ENCODE peak calls at places on chromosomes 5 and 9, in eight cellular contexts. A, W, G, I, V, M, Y and X are unnamed samples.
A peak's percentile ranks its signal among the peaks of the same experiment; 100 is the strongest.

GRCh38 chr5:59506285-59506877 is 387.1 kb downstream of the PDE4D start:
- DNase-seq in I (no peak), W (no peak), G (no peak), A (peak; percentile 44), M (no peak), V (no peak), Y (no peak), X (peak; percentile 56)

GRCh38 chr9:129838707-129839259 is 3.5 kb downstream of the USP20 start:
- DNase-seq in I (peak; percentile 50), G (no peak), W (no peak), M (no peak), V (no peak), A (peak; percentile 91), Y (no peak), X (peak; percentile 94)

GRCh38 chr5:135317286-135317685 is 81.7 kb downstream of the MACROH2A1 start:
- DNase-seq in A (no peak), V (no peak), I (no peak), Y (peak; percentile 4), W (no peak), G (no peak), M (no peak), X (no peak)

GRCh38 chr9:84863372-84863771 is 193.8 kb downstream of the NTRK2 start:
- DNase-seq in M (no peak), G (no peak), I (no peak), Y (no peak), V (no peak), W (no peak), A (no peak), X (no peak)

GRCh38 chr9:97593960-97594359 is 39.2 kb downstream of the TSTD2 start:
- DNase-seq in V (no peak), W (no peak), A (no peak), I (no peak), Y (no peak), M (no peak), G (no peak), X (no peak)

GRCh38 chr9:106860731-106861584 is 2.0 kb upstream of the ZNF462 start:
- DNase-seq in W (peak; percentile 81), I (no peak), M (no peak), A (peak; percentile 55), G (peak; percentile 46), Y (peak; percentile 41), V (peak; percentile 42), X (no peak)

GRCh38 chr5:35339006-35339405 is 108.7 kb upstream of the PRLR start:
- DNase-seq in A (no peak), Y (no peak), M (no peak), I (no peak), V (no peak), W (no peak), G (no peak), X (no peak)

GRCh38 chr9:104774831-104775573 is 11.1 kb downstream of the NIPSNAP3B start:
- DNase-seq in M (peak; percentile 58), Y (no peak), W (no peak), G (no peak), V (no peak), I (no peak), A (no peak), X (no peak)

GRCh38 chr9:99050292-99050911 is 54.5 kb upstream of the TGFBR1 start:
- DNase-seq in M (no peak), I (no peak), G (no peak), V (no peak), W (no peak), Y (no peak), A (peak; percentile 86), X (peak; percentile 68)

GRCh38 chr5:88550736-88551135 is 282.1 kb upstream of the TMEM161B start:
- DNase-seq in M (no peak), I (no peak), V (no peak), G (no peak), Y (no peak), A (no peak), W (no peak), X (no peak)

GRCh38 chr5:10485142-10485795 is 43.6 kb downstream of the ROPN1L start:
- DNase-seq in A (no peak), Y (no peak), G (peak; percentile 21), W (no peak), M (no peak), V (peak; percentile 65), I (peak; percentile 94), X (peak; percentile 90)

GRCh38 chr5:170314696-170315095 is 17.1 kb upstream of the LCP2 start:
- DNase-seq in Y (no peak), A (no peak), G (no peak), I (no peak), M (no peak), W (no peak), V (no peak), X (no peak)

GRCh38 chr5:55440188-55440646 is 94.5 kb downstream of the PLPP1 start:
- DNase-seq in I (no peak), M (peak; percentile 13), W (no peak), V (no peak), Y (peak; percentile 48), G (no peak), A (no peak), X (peak; percentile 83)

GRCh38 chr9:26012797-26013594 is 334.8 kb upstream of the TUSC1 start:
- DNase-seq in A (peak; percentile 85), W (no peak), I (no peak), V (no peak), M (no peak), Y (no peak), G (no peak), X (peak; percentile 15)

GRCh38 chr5:138640138-138640537 is 64.9 kb upstream of the HSPA9 start:
- DNase-seq in Y (no peak), I (no peak), V (no peak), M (no peak), G (no peak), W (no peak), A (no peak), X (no peak)

GRCh38 chr9:125755340-125755739 is 8.2 kb downstream of the PBX3 start:
- DNase-seq in G (no peak), A (no peak), V (no peak), W (no peak), Y (no peak), M (no peak), I (no peak), X (no peak)

GRCh38 chr5:68343421-68343826 is 127.9 kb downstream of the PIK3R1 start:
- DNase-seq in A (peak; percentile 56), M (peak; percentile 39), W (no peak), Y (peak; percentile 87), I (peak; percentile 30), G (no peak), V (peak; percentile 18), X (peak; percentile 94)

GRCh38 chr9:111696796-111697195 is 35.4 kb downstream of the GNG10 start:
- DNase-seq in W (no peak), G (no peak), V (no peak), Y (no peak), I (no peak), M (no peak), A (no peak), X (no peak)

GRCh38 chr9:111691686-111692329 is 30.4 kb downstream of the GNG10 start:
- DNase-seq in I (peak; percentile 4), A (peak; percentile 58), M (peak; percentile 20), G (no peak), W (no peak), V (no peak), Y (no peak), X (peak; percentile 62)
- TF ChIP-seq CTCF in I (peak; percentile 55), A (peak; percentile 63), M (no peak), G (no peak), W (peak; percentile 5), V (peak; percentile 31), Y (no peak), X (peak; percentile 48)

GRCh38 chr9:134364391-134365114 is 38.3 kb downstream of the RXRA start:
- DNase-seq in G (no peak), V (no peak), Y (no peak), M (peak; percentile 61), A (no peak), W (no peak), I (no peak), X (no peak)
- TF ChIP-seq CTCF in G (no peak), V (peak; percentile 36), Y (no peak), M (no peak), A (peak; percentile 19), W (peak; percentile 5), I (no peak), X (no peak)

GRCh38 chr5:126168785-126169184 is 254.4 kb upstream of the GRAMD2B start:
- DNase-seq in V (no peak), Y (no peak), W (no peak), A (no peak), I (no peak), G (no peak), M (no peak), X (no peak)

GRCh38 chr5:126166368-126166767 is 256.8 kb upstream of the GRAMD2B start:
- DNase-seq in M (no peak), A (no peak), V (no peak), I (no peak), G (no peak), W (no peak), Y (no peak), X (no peak)

GRCh38 chr5:126172812-126173211 is 250.4 kb upstream of the GRAMD2B start:
- DNase-seq in I (no peak), W (no peak), V (no peak), Y (no peak), M (no peak), G (no peak), A (no peak), X (no peak)

GRCh38 chr5:126171916-126172315 is 251.3 kb upstream of the GRAMD2B start:
- DNase-seq in Y (no peak), A (no peak), I (no peak), M (no peak), W (no peak), V (no peak), G (no peak), X (no peak)
- TF ChIP-seq CTCF in Y (no peak), A (no peak), I (no peak), M (no peak), W (no peak), V (no peak), G (no peak), X (no peak)

DNA sequence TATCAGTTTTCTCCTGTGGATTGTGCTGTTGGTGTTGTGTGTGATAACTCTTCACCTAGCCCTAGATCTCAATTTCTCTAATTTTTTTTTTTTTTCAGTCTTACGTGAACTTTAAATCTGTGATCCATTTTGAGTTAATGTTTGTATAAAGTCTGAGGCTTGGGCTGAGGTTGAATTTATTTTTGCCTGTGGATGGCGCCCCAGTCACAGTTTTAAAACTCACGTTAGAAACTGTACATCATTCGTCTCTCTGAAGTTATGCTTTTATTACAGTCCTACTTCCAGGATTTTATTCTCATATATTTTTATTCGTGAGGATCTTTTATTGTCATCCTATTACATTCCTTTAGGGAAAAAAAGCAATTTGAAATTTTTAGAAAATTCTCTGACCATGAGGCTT is 103.1 kb downstream of the EHMT1 start:
- DNase-seq in A (no peak), Y (no peak), M (no peak), V (no peak), W (no peak), G (no peak), I (no peak), X (no peak)
- TF ChIP-seq CTCF in A (no peak), Y (no peak), M (peak; percentile 4), V (no peak), W (peak; percentile 37), G (no peak), I (no peak), X (no peak)

DNA sequence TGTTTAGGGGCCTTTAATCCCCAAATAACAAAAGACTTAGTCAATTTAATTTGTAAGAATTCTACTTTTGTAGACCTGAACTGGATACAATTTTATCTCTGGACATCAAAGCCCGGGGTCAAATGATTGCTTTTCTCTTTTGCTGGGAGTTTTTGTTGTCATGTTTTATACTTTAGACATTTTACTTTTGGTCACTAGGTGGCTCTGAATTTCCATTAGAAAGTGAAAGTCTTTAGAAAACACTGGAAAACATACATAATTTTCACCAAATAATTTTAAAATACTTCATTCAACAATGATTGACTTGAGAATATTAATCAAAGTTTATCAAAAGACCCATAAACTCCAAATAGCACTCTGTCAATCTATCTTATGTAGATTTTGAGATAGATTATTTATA is 2.8 kb upstream of the PCA3 start:
- DNase-seq in I (no peak), A (peak; percentile 19), W (no peak), V (no peak), M (no peak), G (no peak), Y (no peak), X (peak; percentile 24)
- TF ChIP-seq CTCF in I (peak; percentile 45), A (peak; percentile 58), W (peak; percentile 31), V (peak; percentile 13), M (no peak), G (peak; percentile 51), Y (peak; percentile 23), X (peak; percentile 36)